ENCODE peak calls at places on chromosomes 16 and 17, in four cellular contexts. One of them, this sample, is unnamed.

GRCh38 chr16:84009282-84009681 is 33.3 kb downstream of the SLC38A8 start:
- DNase-seq in astrocyte of the spinal cord: no peak
- DNase-seq in HAP-1: no peak
- DNase-seq in NT2/D1: no peak
- DNase-seq in this sample: no peak

GRCh38 chr16:81697321-81697885 is 81.7 kb upstream of the PLCG2 start:
- DNase-seq in NT2/D1: peak; percentile 50
- DNase-seq in HAP-1: peak; percentile 64
- DNase-seq in astrocyte of the spinal cord: peak; percentile 67
- DNase-seq in this sample: no peak

GRCh38 chr17:28086519-28086918 is 44.0 kb downstream of the NLK start:
- DNase-seq in HAP-1: no peak
- DNase-seq in NT2/D1: no peak
- DNase-seq in astrocyte of the spinal cord: peak; percentile 41
- DNase-seq in this sample: no peak

GRCh38 chr17:38540514-38540913 is 65.2 kb downstream of the SRCIN1 start:
- DNase-seq in HAP-1: no peak
- DNase-seq in astrocyte of the spinal cord: no peak
- DNase-seq in NT2/D1: no peak
- DNase-seq in this sample: no peak

GRCh38 chr17:5419959-5420653 is at the start of gene RPAIN:
- DNase-seq in NT2/D1: peak; percentile 60
- DNase-seq in HAP-1: peak; percentile 92
- DNase-seq in astrocyte of the spinal cord: no peak
- DNase-seq in this sample: no peak

GRCh38 chr16:57514371-57514770 is 22.0 kb downstream of the CCDC102A start:
- DNase-seq in astrocyte of the spinal cord: no peak
- DNase-seq in NT2/D1: no peak
- DNase-seq in HAP-1: no peak
- DNase-seq in this sample: no peak

GRCh38 chr16:23016372-23016771 is 132.9 kb downstream of the USP31 start:
- DNase-seq in NT2/D1: no peak
- DNase-seq in astrocyte of the spinal cord: no peak
- DNase-seq in HAP-1: no peak
- DNase-seq in this sample: no peak

GRCh38 chr17:74424658-74425057 is 7.2 kb upstream of the GPRC5C start:
- DNase-seq in HAP-1: no peak
- DNase-seq in astrocyte of the spinal cord: no peak
- DNase-seq in NT2/D1: no peak
- DNase-seq in this sample: no peak

GRCh38 chr16:23182206-23182674 is 305 bp upstream of the SCNN1G start:
- DNase-seq in astrocyte of the spinal cord: peak; percentile 41
- DNase-seq in NT2/D1: peak; percentile 68
- DNase-seq in HAP-1: peak; percentile 79
- DNase-seq in this sample: peak; percentile 3

GRCh38 chr16:3542153-3542550 is 35.1 kb downstream of the NLRC3 start:
- DNase-seq in HAP-1: no peak
- DNase-seq in astrocyte of the spinal cord: no peak
- DNase-seq in NT2/D1: no peak
- DNase-seq in this sample: no peak

GRCh38 chr17:67132366-67132765 is 88.0 kb downstream of the CACNG1 start:
- DNase-seq in HAP-1: peak; percentile 17
- DNase-seq in NT2/D1: no peak
- DNase-seq in astrocyte of the spinal cord: no peak
- DNase-seq in this sample: no peak

GRCh38 chr17:80261895-80262279 is 1.2 kb downstream of the RNF213 start:
- DNase-seq in HAP-1: no peak
- DNase-seq in astrocyte of the spinal cord: no peak
- DNase-seq in NT2/D1: no peak
- DNase-seq in this sample: no peak

GRCh38 chr16:2856061-2856670 is 1.8 kb downstream of the PRSS22 start:
- DNase-seq in NT2/D1: no peak
- DNase-seq in HAP-1: peak; percentile 30
- DNase-seq in astrocyte of the spinal cord: no peak
- DNase-seq in this sample: no peak

GRCh38 chr16:59601452-59601851 is 867.3 kb upstream of the GOT2 start:
- DNase-seq in NT2/D1: no peak
- DNase-seq in HAP-1: no peak
- DNase-seq in astrocyte of the spinal cord: no peak
- DNase-seq in this sample: no peak

GRCh38 chr16:24849641-24850040 is 3.9 kb downstream of the SLC5A11 start:
- DNase-seq in HAP-1: no peak
- DNase-seq in NT2/D1: no peak
- DNase-seq in astrocyte of the spinal cord: no peak
- DNase-seq in this sample: no peak

GRCh38 chr16:23974223-23974622 is 138.4 kb downstream of the PRKCB start:
- DNase-seq in HAP-1: peak; percentile 13
- DNase-seq in NT2/D1: peak; percentile 66
- DNase-seq in astrocyte of the spinal cord: no peak
- DNase-seq in this sample: no peak

GRCh38 chr16:85781685-85782370 is 17.5 kb downstream of the EMC8 start:
- DNase-seq in astrocyte of the spinal cord: peak; percentile 63
- DNase-seq in HAP-1: no peak
- DNase-seq in NT2/D1: no peak
- DNase-seq in this sample: no peak

GRCh38 chr17:42682400-42683384 is at the start of gene CNTNAP1:
- DNase-seq in NT2/D1: no peak
- DNase-seq in astrocyte of the spinal cord: peak; percentile 80
- DNase-seq in HAP-1: peak; percentile 87
- DNase-seq in this sample: no peak

GRCh38 chr17:81941484-81942166 is 4.5 kb upstream of the PYCR1 start:
- DNase-seq in NT2/D1: no peak
- DNase-seq in HAP-1: no peak
- DNase-seq in astrocyte of the spinal cord: no peak
- DNase-seq in this sample: no peak

GRCh38 chr17:76468634-76469010 is 1.2 kb downstream of the AANAT start:
- DNase-seq in astrocyte of the spinal cord: no peak
- DNase-seq in NT2/D1: no peak
- DNase-seq in HAP-1: no peak
- DNase-seq in this sample: no peak

GRCh38 chr16:30430428-30430970 is 669 bp upstream of the DCTPP1 start:
- DNase-seq in NT2/D1: no peak
- DNase-seq in HAP-1: no peak
- DNase-seq in astrocyte of the spinal cord: no peak
- DNase-seq in this sample: no peak

GRCh38 chr17:64064331-64064730 is 43.9 kb upstream of the ICAM2 start:
- DNase-seq in HAP-1: no peak
- DNase-seq in NT2/D1: no peak
- DNase-seq in astrocyte of the spinal cord: no peak
- DNase-seq in this sample: no peak

GRCh38 chr17:58417300-58418092 is at the start of gene RNF43:
- DNase-seq in NT2/D1: peak; percentile 95
- DNase-seq in astrocyte of the spinal cord: peak; percentile 81
- DNase-seq in HAP-1: peak; percentile 96
- DNase-seq in this sample: peak; percentile 24

GRCh38 chr17:50199651-50200446 is 1.6 kb downstream of the COL1A1 start:
- DNase-seq in NT2/D1: no peak
- DNase-seq in HAP-1: peak; percentile 97
- DNase-seq in astrocyte of the spinal cord: peak; percentile 98
- DNase-seq in this sample: peak; percentile 83

DNA sequence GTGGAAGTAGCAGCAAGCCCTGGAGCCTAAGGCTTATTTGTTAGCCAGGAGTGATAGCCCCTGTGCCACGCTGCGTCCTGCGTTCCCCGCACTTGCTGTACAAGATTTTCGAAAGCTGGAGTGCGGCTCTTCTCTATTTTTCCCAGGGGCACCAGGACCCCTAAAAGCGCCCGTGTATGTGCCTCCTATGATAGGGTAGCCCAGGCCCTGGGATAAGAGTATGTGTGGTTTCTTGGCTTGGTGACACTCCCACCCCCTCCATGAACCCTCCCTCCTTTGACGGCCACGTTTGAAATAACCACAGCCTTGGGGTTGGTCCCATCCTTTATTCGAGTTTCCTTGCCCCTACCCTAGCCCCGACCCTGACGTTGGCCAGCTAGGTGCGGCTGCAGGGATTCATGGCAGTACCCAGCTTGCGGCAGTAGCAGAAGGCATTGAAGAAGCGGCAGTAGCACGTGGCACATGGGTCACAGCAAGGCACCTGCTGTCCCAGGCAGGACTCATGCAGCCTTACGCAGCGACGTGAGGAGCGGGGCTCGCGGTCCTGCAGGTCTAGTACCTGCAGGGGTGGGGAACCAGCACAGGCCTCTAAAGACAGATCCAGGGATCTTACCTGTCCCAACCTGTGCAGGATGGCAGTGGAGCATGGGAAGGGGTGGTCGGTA is 955 bp downstream of the AGRP start:
- DNase-seq in astrocyte of the spinal cord: no peak
- DNase-seq in NT2/D1: no peak
- DNase-seq in HAP-1: no peak
- DNase-seq in this sample: no peak
- H3K4me3 ChIP-seq in astrocyte of the spinal cord: peak overlapping the region; percentile 60
- H3K4me3 ChIP-seq in NT2/D1: peak overlapping the region; percentile 9
- H3K4me3 ChIP-seq in HAP-1: peak overlapping the region; percentile 96
- H3K4me3 ChIP-seq in this sample: peak overlapping the region; percentile 99

GRCh38 chr17:40111221-40112128 is 10.3 kb upstream of the MSL1 start:
- DNase-seq in HAP-1: peak; percentile 92
- DNase-seq in NT2/D1: no peak
- DNase-seq in astrocyte of the spinal cord: peak; percentile 91
- DNase-seq in this sample: peak; percentile 89
- H3K4me3 ChIP-seq in HAP-1: no peak overlapping the region
- H3K4me3 ChIP-seq in NT2/D1: no peak overlapping the region
- H3K4me3 ChIP-seq in astrocyte of the spinal cord: no peak overlapping the region
- H3K4me3 ChIP-seq in this sample: peak overlapping the region; percentile 7

GRCh38 chr17:47844230-47844629 is 3.2 kb upstream of the SCRN2 start:
- DNase-seq in HAP-1: no peak
- DNase-seq in astrocyte of the spinal cord: no peak
- DNase-seq in NT2/D1: no peak
- DNase-seq in this sample: no peak

GRCh38 chr17:47843391-47843730 is 2.3 kb upstream of the SCRN2 start:
- DNase-seq in NT2/D1: no peak
- DNase-seq in HAP-1: no peak
- DNase-seq in astrocyte of the spinal cord: no peak
- DNase-seq in this sample: no peak

GRCh38 chr17:47840742-47841487 is at the start of gene SCRN2:
- DNase-seq in astrocyte of the spinal cord: peak; percentile 79
- DNase-seq in HAP-1: peak; percentile 95
- DNase-seq in NT2/D1: peak; percentile 75
- DNase-seq in this sample: no peak

GRCh38 chr17:47839899-47840741 is 953 bp downstream of the SCRN2 start:
- DNase-seq in HAP-1: no peak
- DNase-seq in astrocyte of the spinal cord: no peak
- DNase-seq in NT2/D1: no peak
- DNase-seq in this sample: no peak

DNA sequence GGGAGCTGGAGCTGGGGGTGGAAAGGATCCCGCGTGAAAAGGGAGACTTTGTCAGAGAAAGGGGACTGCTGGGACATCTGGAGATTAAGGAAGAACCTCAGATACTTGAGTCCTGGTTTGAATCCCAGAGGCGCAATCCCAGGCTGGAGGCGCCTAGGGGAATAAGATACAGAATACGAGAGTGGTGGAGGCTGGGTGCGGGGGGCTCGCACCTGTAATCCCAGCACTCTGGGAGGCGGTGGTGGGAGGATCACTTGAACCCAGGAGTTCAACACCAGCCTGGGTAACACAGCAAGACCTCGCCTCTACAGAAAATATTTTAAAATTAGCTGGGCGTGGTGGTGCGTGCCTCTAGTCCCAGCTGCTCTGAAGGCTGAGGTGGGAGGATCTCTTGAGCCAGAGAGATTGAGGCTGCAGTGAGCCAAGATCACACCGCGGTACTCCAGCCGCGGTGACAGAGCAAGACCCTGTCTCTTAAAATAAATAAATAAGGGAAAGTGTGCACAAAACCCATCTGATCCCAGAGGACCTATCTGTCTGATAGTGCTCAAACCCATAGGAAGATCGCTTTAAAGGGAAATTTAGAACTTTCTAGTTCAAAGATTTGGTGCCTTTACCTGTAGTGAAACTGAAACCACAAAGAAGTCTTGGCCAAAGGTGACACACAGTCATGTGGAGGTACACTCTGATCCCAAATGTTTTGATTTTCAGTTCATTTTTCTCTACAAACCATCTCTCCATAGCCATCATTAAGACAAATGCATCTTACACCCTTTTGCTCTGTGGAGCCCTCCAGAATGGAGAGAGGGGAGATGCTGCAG is 625 bp upstream of the SCRN2 start:
- DNase-seq in NT2/D1: no peak
- DNase-seq in astrocyte of the spinal cord: no peak
- DNase-seq in HAP-1: no peak
- DNase-seq in this sample: no peak
- H3K4me3 ChIP-seq in NT2/D1: no peak overlapping the region
- H3K4me3 ChIP-seq in astrocyte of the spinal cord: peak overlapping the region; percentile 66
- H3K4me3 ChIP-seq in HAP-1: peak overlapping the region; percentile 56
- H3K4me3 ChIP-seq in this sample: peak overlapping the region; percentile 72

GRCh38 chr17:44221072-44221861 is 1.8 kb upstream of the UBTF start:
- DNase-seq in astrocyte of the spinal cord: peak; percentile 86
- DNase-seq in HAP-1: peak; percentile 84
- DNase-seq in NT2/D1: no peak
- DNase-seq in this sample: peak; percentile 68

GRCh38 chr17:44222112-44222869 is 2.8 kb upstream of the UBTF start:
- DNase-seq in astrocyte of the spinal cord: peak; percentile 73
- DNase-seq in HAP-1: peak; percentile 80
- DNase-seq in NT2/D1: no peak
- DNase-seq in this sample: peak; percentile 75

GRCh38 chr17:44223574-44224046 is 4.1 kb upstream of the UBTF start:
- DNase-seq in HAP-1: no peak
- DNase-seq in NT2/D1: no peak
- DNase-seq in astrocyte of the spinal cord: peak; percentile 50
- DNase-seq in this sample: no peak

GRCh38 chr17:44220211-44221071 is 966 bp upstream of the UBTF start:
- DNase-seq in astrocyte of the spinal cord: peak; percentile 44
- DNase-seq in NT2/D1: no peak
- DNase-seq in HAP-1: peak; percentile 41
- DNase-seq in this sample: no peak

DNA sequence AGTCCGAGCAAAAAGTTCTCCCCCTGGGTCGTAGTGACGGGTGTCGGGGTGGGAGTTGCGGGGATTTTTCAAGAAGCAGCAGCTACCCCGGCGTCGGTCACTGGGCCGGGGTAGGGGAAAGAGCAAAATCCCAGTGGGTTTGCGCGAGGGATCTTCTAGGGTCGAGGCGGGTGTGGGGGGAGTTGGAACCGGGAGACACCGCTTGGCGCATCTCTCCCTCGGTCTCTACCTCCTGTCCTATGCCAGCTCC is 2.3 kb upstream of the UBTF start:
- DNase-seq in astrocyte of the spinal cord: no peak
- DNase-seq in HAP-1: no peak
- DNase-seq in NT2/D1: no peak
- DNase-seq in this sample: no peak
- H3K4me3 ChIP-seq in astrocyte of the spinal cord: peak overlapping the region; percentile 81
- H3K4me3 ChIP-seq in HAP-1: peak overlapping the region; percentile 76
- H3K4me3 ChIP-seq in NT2/D1: peak overlapping the region; percentile 86
- H3K4me3 ChIP-seq in this sample: peak overlapping the region; percentile 90

GRCh38 chr17:10793256-10793655 is 10.6 kb downstream of the TMEM238L start:
- DNase-seq in NT2/D1: no peak
- DNase-seq in astrocyte of the spinal cord: no peak
- DNase-seq in HAP-1: no peak
- DNase-seq in this sample: no peak

GRCh38 chr17:10792156-10792555 is 11.7 kb downstream of the TMEM238L start:
- DNase-seq in astrocyte of the spinal cord: no peak
- DNase-seq in HAP-1: no peak
- DNase-seq in NT2/D1: no peak
- DNase-seq in this sample: no peak

GRCh38 chr17:10789694-10790271 is 14.1 kb downstream of the TMEM238L start:
- DNase-seq in HAP-1: no peak
- DNase-seq in NT2/D1: no peak
- DNase-seq in astrocyte of the spinal cord: no peak
- DNase-seq in this sample: no peak

GRCh38 chr17:10787306-10788020 is 16.4 kb downstream of the TMEM238L start:
- DNase-seq in NT2/D1: no peak
- DNase-seq in HAP-1: no peak
- DNase-seq in astrocyte of the spinal cord: no peak
- DNase-seq in this sample: no peak

GRCh38 chr17:10790491-10791401 is 13.2 kb downstream of the TMEM238L start:
- DNase-seq in NT2/D1: no peak
- DNase-seq in HAP-1: no peak
- DNase-seq in astrocyte of the spinal cord: no peak
- DNase-seq in this sample: no peak
- H3K4me3 ChIP-seq in NT2/D1: no peak overlapping the region
- H3K4me3 ChIP-seq in HAP-1: no peak overlapping the region
- H3K4me3 ChIP-seq in astrocyte of the spinal cord: no peak overlapping the region
- H3K4me3 ChIP-seq in this sample: no peak overlapping the region

This sample was measured in skeletal muscle cell.